ENCODE peak calls at places on chromosomes 16 and 17, in four cellular contexts. T is vagina, W is GOT3, F is BE2C. S is an unnamed sample.

GRCh38 chr17:79130536-79131273 is 56.1 kb downstream of the ENGASE start:
- DNase-seq in W (no peak), T (no peak), F (no peak), S (no peak)

GRCh38 chr16:53456625-53457024 is 22.4 kb downstream of the RBL2 start:
- DNase-seq in F (no peak), T (no peak), W (no peak), S (no peak)

GRCh38 chr16:76900285-76901263 is 290.4 kb upstream of the MON1B start:
- DNase-seq in W (no peak), F (no peak), T (no peak), S (no peak)

GRCh38 chr16:396605-397004 is 394 bp upstream of the NME4 start:
- DNase-seq in W (no peak), T (no peak), F (peak), S (peak)

GRCh38 chr17:82832881-82833475 is 6.8 kb downstream of the ZNF750 start:
- DNase-seq in T (no peak), W (no peak), F (no peak), S (no peak)

GRCh38 chr16:10937068-10937859 is 5.0 kb downstream of the DEXI start:
- DNase-seq in F (no peak), W (no peak), T (no peak), S (no peak)

GRCh38 chr16:78729687-78730086 is 630.2 kb downstream of the WWOX start:
- DNase-seq in T (no peak), F (no peak), W (no peak), S (no peak)

GRCh38 chr17:62980842-62981241 is 14.8 kb downstream of the TANC2 start:
- DNase-seq in W (no peak), F (no peak), T (no peak), S (no peak)

GRCh38 chr16:88320947-88321634 is 61.7 kb upstream of the ZNF469 start:
- DNase-seq in W (no peak), T (no peak), F (peak), S (no peak)

GRCh38 chr17:47720754-47721533 is 12.1 kb upstream of the TBX21 start:
- DNase-seq in F (peak), T (no peak), W (peak), S (no peak)

GRCh38 chr17:9669551-9670008 is 24.3 kb downstream of the USP43 start:
- DNase-seq in F (no peak), W (no peak), T (no peak), S (no peak)

GRCh38 chr17:4256952-4257351 is 6.8 kb downstream of the ANKFY1 start:
- DNase-seq in F (no peak), T (no peak), W (no peak), S (no peak)

GRCh38 chr17:28960256-28961106 is 9.2 kb upstream of the PHF12 start:
- DNase-seq in T (no peak), F (no peak), W (no peak), S (no peak)

GRCh38 chr16:11470676-11471415 is 115.9 kb downstream of the LITAF start:
- DNase-seq in T (no peak), W (no peak), F (no peak), S (no peak)

GRCh38 chr17:48804936-48805411 is 12.1 kb downstream of the TTLL6 start:
- DNase-seq in T (no peak), W (no peak), F (peak), S (peak)

GRCh38 chr16:57187508-57187854 is 1.4 kb downstream of the RSPRY1 start:
- DNase-seq in T (no peak), F (no peak), W (no peak), S (no peak)

GRCh38 chr16:19316846-19317245 is 31.3 kb downstream of the CLEC19A start:
- DNase-seq in W (no peak), T (no peak), F (no peak), S (no peak)

GRCh38 chr16:69435977-69436729 is 11.7 kb downstream of the CYB5B start:
- DNase-seq in T (no peak), F (no peak), W (no peak), S (no peak)

GRCh38 chr17:27494192-27495091 is 38.2 kb downstream of the KSR1 start:
- DNase-seq in F (no peak), T (no peak), W (no peak), S (no peak)

GRCh38 chr17:8019161-8019560 is 16.7 kb downstream of the GUCY2D start:
- DNase-seq in W (no peak), F (no peak), T (peak), S (no peak)

GRCh38 chr17:67995568-67996191 is 589 bp downstream of the C17orf58 start:
- DNase-seq in T (no peak), F (peak), W (no peak), S (peak)

GRCh38 chr17:77834170-77835115 is 124.1 kb upstream of the TNRC6C start:
- DNase-seq in T (no peak), W (peak), F (peak), S (no peak)

GRCh38 chr16:66970775-66971725 is 10.0 kb downstream of the CES3 start:
- DNase-seq in W (no peak), F (no peak), T (no peak), S (no peak)

GRCh38 chr17:30005709-30006320 is 64.4 kb downstream of the EFCAB5 start:
- DNase-seq in W (no peak), F (no peak), T (no peak), S (no peak)

GRCh38 chr17:32483451-32484019 is 3.3 kb upstream of the CDK5R1 start:
- DNase-seq in T (no peak), F (peak), W (no peak), S (peak)

GRCh38 chr17:49775546-49776260 is 11.8 kb upstream of the FAM117A start:
- DNase-seq in W (no peak), T (no peak), F (no peak), S (no peak)

GRCh38 chr16:52498640-52499039 is 48.3 kb downstream of the TOX3 start:
- DNase-seq in W (no peak), F (no peak), T (no peak), S (peak)

GRCh38 chr17:74569392-74570003 is 2.2 kb upstream of the CD300H start:
- DNase-seq in W (peak), F (no peak), T (no peak), S (no peak)

GRCh38 chr16:75176926-75177325 is 28.6 kb downstream of the ZFP1 start:
- DNase-seq in F (no peak), W (no peak), T (no peak), S (no peak)

GRCh38 chr16:19167710-19168172 is 299 bp upstream of the SYT17 start:
- DNase-seq in T (no peak), F (peak), W (peak), S (peak)

GRCh38 chr17:38890410-38890746 is 20.5 kb downstream of the LASP1 start:
- DNase-seq in T (no peak), F (no peak), W (no peak), S (no peak)

GRCh38 chr17:1486802-1487695 is 5.4 kb downstream of the MYO1C start:
- DNase-seq in W (no peak), T (no peak), F (no peak), S (peak)

GRCh38 chr16:86570542-86571196 is 4.0 kb downstream of the FOXC2 start:
- DNase-seq in W (no peak), F (no peak), T (no peak), S (no peak)

GRCh38 chr16:8957061-8957392 is 6.7 kb downstream of the USP7 start:
- DNase-seq in W (no peak), F (no peak), T (no peak), S (no peak)

GRCh38 chr16:9004183-9004582 is 40.5 kb upstream of the USP7 start:
- DNase-seq in F (no peak), W (no peak), T (no peak), S (no peak)

S was measured in glutamatergic neuron.